ENCODE peak calls at places on chromosome 16, in four cellular contexts. One of them, this sample, is unnamed.
A peak's percentile ranks its signal among the peaks of the same experiment; 100 is the strongest.

GRCh38 chr16:11675561-11676511 is 7.6 kb downstream of the SNN start:
- DNase-seq in anterior cingulate cortex: peak; percentile 30
- DNase-seq in NCI-H345: no peak
- DNase-seq in islet precursor cell: peak; percentile 98
- DNase-seq in this sample: peak; percentile 70

GRCh38 chr16:50706250-50706649 is 12.8 kb downstream of the NOD2 start:
- DNase-seq in anterior cingulate cortex: no peak
- DNase-seq in NCI-H345: no peak
- DNase-seq in islet precursor cell: no peak
- DNase-seq in this sample: no peak

GRCh38 chr16:84888450-84888849 is 68.7 kb downstream of the CRISPLD2 start:
- DNase-seq in anterior cingulate cortex: no peak
- DNase-seq in NCI-H345: no peak
- DNase-seq in islet precursor cell: no peak
- DNase-seq in this sample: no peak

GRCh38 chr16:48158296-48158695 is 2.5 kb upstream of the ABCC12 start:
- DNase-seq in anterior cingulate cortex: no peak
- DNase-seq in NCI-H345: no peak
- DNase-seq in islet precursor cell: peak; percentile 72
- DNase-seq in this sample: no peak

GRCh38 chr16:74740795-74741304 is 33.8 kb downstream of the FA2H start:
- DNase-seq in anterior cingulate cortex: peak; percentile 44
- DNase-seq in NCI-H345: no peak
- DNase-seq in islet precursor cell: no peak
- DNase-seq in this sample: peak; percentile 43

GRCh38 chr16:78237346-78237745 is 137.9 kb downstream of the WWOX start:
- DNase-seq in anterior cingulate cortex: no peak
- DNase-seq in NCI-H345: no peak
- DNase-seq in islet precursor cell: no peak
- DNase-seq in this sample: no peak

GRCh38 chr16:69860233-69861231 is 90.6 kb upstream of the CLEC18A start:
- DNase-seq in anterior cingulate cortex: no peak
- DNase-seq in NCI-H345: no peak
- DNase-seq in islet precursor cell: no peak
- DNase-seq in this sample: no peak

GRCh38 chr16:68280160-68280559 is 15.8 kb downstream of the SLC7A6 start:
- DNase-seq in anterior cingulate cortex: no peak
- DNase-seq in NCI-H345: no peak
- DNase-seq in islet precursor cell: no peak
- DNase-seq in this sample: no peak

GRCh38 chr16:30473231-30474061 is 904 bp downstream of the ITGAL start:
- DNase-seq in anterior cingulate cortex: no peak
- DNase-seq in NCI-H345: no peak
- DNase-seq in islet precursor cell: no peak
- DNase-seq in this sample: no peak

GRCh38 chr16:88570691-88571092 is 489 bp downstream of the ZC3H18 start:
- DNase-seq in anterior cingulate cortex: no peak
- DNase-seq in NCI-H345: no peak
- DNase-seq in islet precursor cell: no peak
- DNase-seq in this sample: no peak

GRCh38 chr16:11913425-11914079 is 2.2 kb downstream of the GSPT1 start:
- DNase-seq in anterior cingulate cortex: no peak
- DNase-seq in NCI-H345: no peak
- DNase-seq in islet precursor cell: peak; percentile 71
- DNase-seq in this sample: no peak

GRCh38 chr16:67762385-67762784 is 43.3 kb upstream of the GFOD2 start:
- DNase-seq in anterior cingulate cortex: no peak
- DNase-seq in NCI-H345: no peak
- DNase-seq in islet precursor cell: no peak
- DNase-seq in this sample: no peak

GRCh38 chr16:12262454-12263180 is 286.1 kb downstream of the SNX29 start:
- DNase-seq in anterior cingulate cortex: no peak
- DNase-seq in NCI-H345: peak; percentile 88
- DNase-seq in islet precursor cell: no peak
- DNase-seq in this sample: no peak

GRCh38 chr16:4370570-4371480 is 823 bp upstream of the VASN start:
- DNase-seq in anterior cingulate cortex: no peak
- DNase-seq in NCI-H345: no peak
- DNase-seq in islet precursor cell: no peak
- DNase-seq in this sample: no peak

GRCh38 chr16:4847774-4848587 is 700 bp downstream of the UBN1 start:
- DNase-seq in anterior cingulate cortex: peak; percentile 3
- DNase-seq in NCI-H345: peak; percentile 18
- DNase-seq in islet precursor cell: peak; percentile 64
- DNase-seq in this sample: peak; percentile 61

GRCh38 chr16:57946181-57946801 is 24.6 kb downstream of the CNGB1 start:
- DNase-seq in anterior cingulate cortex: no peak
- DNase-seq in NCI-H345: no peak
- DNase-seq in islet precursor cell: no peak
- DNase-seq in this sample: no peak

GRCh38 chr16:87276091-87276561 is 41.1 kb downstream of the C16orf95 start:
- DNase-seq in anterior cingulate cortex: no peak
- DNase-seq in NCI-H345: no peak
- DNase-seq in islet precursor cell: no peak
- DNase-seq in this sample: no peak

GRCh38 chr16:26992661-26993365 is 73.9 kb upstream of the C16orf82 start:
- DNase-seq in anterior cingulate cortex: no peak
- DNase-seq in NCI-H345: no peak
- DNase-seq in islet precursor cell: peak; percentile 31
- DNase-seq in this sample: peak; percentile 49

GRCh38 chr16:8832383-8833100 is 34.9 kb downstream of the PMM2 start:
- DNase-seq in anterior cingulate cortex: no peak
- DNase-seq in NCI-H345: no peak
- DNase-seq in islet precursor cell: no peak
- DNase-seq in this sample: peak; percentile 65

GRCh38 chr16:52456368-52456767 is 90.6 kb downstream of the TOX3 start:
- DNase-seq in anterior cingulate cortex: no peak
- DNase-seq in NCI-H345: no peak
- DNase-seq in islet precursor cell: peak; percentile 92
- DNase-seq in this sample: no peak

GRCh38 chr16:81601008-81601428 is 156.4 kb downstream of the CMIP start:
- DNase-seq in anterior cingulate cortex: peak; percentile 54
- DNase-seq in NCI-H345: no peak
- DNase-seq in islet precursor cell: peak; percentile 72
- DNase-seq in this sample: no peak

GRCh38 chr16:81636298-81636960 is 142.7 kb upstream of the PLCG2 start:
- DNase-seq in anterior cingulate cortex: no peak
- DNase-seq in NCI-H345: peak; percentile 49
- DNase-seq in islet precursor cell: no peak
- DNase-seq in this sample: no peak

GRCh38 chr16:27322858-27323780 is 9.3 kb downstream of the IL4R start:
- DNase-seq in anterior cingulate cortex: no peak
- DNase-seq in NCI-H345: no peak
- DNase-seq in islet precursor cell: peak; percentile 84
- DNase-seq in this sample: peak; percentile 35